ENCODE peak calls at places on chromosomes 16 and 17, in nine cellular contexts. One of them, this sample, is unnamed.

GRCh38 chr17:33262724-33263123 is 30.4 kb downstream of the ASIC2 start:
- DNase-seq in heart right ventricle: no peak
- DNase-seq in tibial artery: no peak
- DNase-seq in neural progenitor cell: no peak
- DNase-seq in heart left ventricle: no peak
- DNase-seq in gastrocnemius medialis: no peak
- DNase-seq in psoas muscle: no peak
- DNase-seq in AG04450: no peak
- DNase-seq in stomach: no peak
- DNase-seq in this sample: no peak

GRCh38 chr16:19563377-19563776 is 7.9 kb downstream of the VPS35L start:
- DNase-seq in tibial artery: no peak
- DNase-seq in AG04450: no peak
- DNase-seq in heart right ventricle: no peak
- DNase-seq in psoas muscle: no peak
- DNase-seq in heart left ventricle: no peak
- DNase-seq in neural progenitor cell: no peak
- DNase-seq in gastrocnemius medialis: no peak
- DNase-seq in stomach: no peak
- DNase-seq in this sample: no peak

GRCh38 chr17:8745586-8746500 is 1.2 kb upstream of the CCDC42 start:
- DNase-seq in stomach: peak
- DNase-seq in psoas muscle: peak
- DNase-seq in neural progenitor cell: peak
- DNase-seq in tibial artery: peak
- DNase-seq in gastrocnemius medialis: peak
- DNase-seq in heart left ventricle: peak
- DNase-seq in heart right ventricle: peak
- DNase-seq in AG04450: peak
- DNase-seq in this sample: peak

GRCh38 chr16:4517812-4518211 is 20.8 kb downstream of the CDIP1 start:
- DNase-seq in AG04450: no peak
- DNase-seq in heart left ventricle: no peak
- DNase-seq in stomach: no peak
- DNase-seq in tibial artery: no peak
- DNase-seq in neural progenitor cell: peak
- DNase-seq in gastrocnemius medialis: no peak
- DNase-seq in heart right ventricle: no peak
- DNase-seq in psoas muscle: no peak
- DNase-seq in this sample: no peak

GRCh38 chr17:1043601-1044251 is 46.8 kb downstream of the TIMM22 start:
- DNase-seq in neural progenitor cell: peak
- DNase-seq in AG04450: no peak
- DNase-seq in heart right ventricle: peak
- DNase-seq in tibial artery: peak
- DNase-seq in stomach: no peak
- DNase-seq in psoas muscle: peak
- DNase-seq in gastrocnemius medialis: peak
- DNase-seq in heart left ventricle: peak
- DNase-seq in this sample: no peak

GRCh38 chr17:32610943-32611342 is 124.2 kb downstream of the CDK5R1 start:
- DNase-seq in psoas muscle: no peak
- DNase-seq in heart right ventricle: no peak
- DNase-seq in neural progenitor cell: no peak
- DNase-seq in gastrocnemius medialis: no peak
- DNase-seq in heart left ventricle: no peak
- DNase-seq in tibial artery: no peak
- DNase-seq in stomach: no peak
- DNase-seq in AG04450: no peak
- DNase-seq in this sample: no peak

GRCh38 chr17:17036520-17036998 is 5.7 kb upstream of the MPRIP start:
- DNase-seq in neural progenitor cell: no peak
- DNase-seq in gastrocnemius medialis: peak
- DNase-seq in tibial artery: peak
- DNase-seq in psoas muscle: peak
- DNase-seq in heart right ventricle: no peak
- DNase-seq in AG04450: no peak
- DNase-seq in heart left ventricle: no peak
- DNase-seq in stomach: no peak
- DNase-seq in this sample: peak

GRCh38 chr17:59435238-59435637 is 103.8 kb downstream of the YPEL2 start:
- DNase-seq in psoas muscle: no peak
- DNase-seq in gastrocnemius medialis: no peak
- DNase-seq in stomach: no peak
- DNase-seq in AG04450: no peak
- DNase-seq in heart right ventricle: no peak
- DNase-seq in neural progenitor cell: no peak
- DNase-seq in heart left ventricle: no peak
- DNase-seq in tibial artery: no peak
- DNase-seq in this sample: no peak

GRCh38 chr17:17765921-17766320 is 70.9 kb downstream of the SREBF1 start:
- DNase-seq in stomach: no peak
- DNase-seq in heart left ventricle: no peak
- DNase-seq in AG04450: no peak
- DNase-seq in psoas muscle: no peak
- DNase-seq in neural progenitor cell: no peak
- DNase-seq in gastrocnemius medialis: no peak
- DNase-seq in tibial artery: no peak
- DNase-seq in heart right ventricle: no peak
- DNase-seq in this sample: no peak

GRCh38 chr17:42201155-42201772 is 7.0 kb upstream of the GHDC start:
- DNase-seq in tibial artery: no peak
- DNase-seq in stomach: no peak
- DNase-seq in neural progenitor cell: no peak
- DNase-seq in gastrocnemius medialis: no peak
- DNase-seq in heart left ventricle: no peak
- DNase-seq in heart right ventricle: no peak
- DNase-seq in psoas muscle: no peak
- DNase-seq in AG04450: no peak
- DNase-seq in this sample: peak

GRCh38 chr16:51431517-51432241 is 280.6 kb upstream of the SALL1 start:
- DNase-seq in tibial artery: no peak
- DNase-seq in AG04450: peak
- DNase-seq in psoas muscle: no peak
- DNase-seq in heart right ventricle: no peak
- DNase-seq in neural progenitor cell: peak
- DNase-seq in gastrocnemius medialis: no peak
- DNase-seq in stomach: no peak
- DNase-seq in heart left ventricle: no peak
- DNase-seq in this sample: peak

DNA sequence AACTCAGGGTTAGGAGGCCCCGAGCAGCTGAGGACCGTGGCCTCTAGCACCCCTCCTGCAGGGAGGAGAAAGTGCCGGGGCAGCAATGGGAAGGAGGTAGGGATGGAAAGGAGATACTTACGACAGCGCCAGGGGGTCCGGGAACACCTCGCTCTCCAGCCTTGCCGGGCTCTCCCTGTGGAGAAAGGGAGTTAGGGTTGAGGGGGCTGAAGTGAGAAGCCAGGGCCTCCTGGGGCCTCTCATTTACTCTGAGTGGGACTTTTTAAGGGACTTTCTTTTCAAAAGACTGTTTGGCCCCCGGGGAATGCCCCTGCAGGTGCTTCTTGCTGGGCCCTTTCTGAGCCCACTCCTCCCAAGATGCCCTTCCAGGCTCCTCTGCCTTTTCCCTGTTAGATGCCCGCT is 8.6 kb downstream of the COL1A1 start:
- DNase-seq in heart left ventricle: no peak
- DNase-seq in heart right ventricle: no peak
- DNase-seq in stomach: no peak
- DNase-seq in AG04450: no peak
- DNase-seq in psoas muscle: no peak
- DNase-seq in tibial artery: no peak
- DNase-seq in neural progenitor cell: no peak
- DNase-seq in gastrocnemius medialis: no peak
- DNase-seq in this sample: no peak
- H3K27ac ChIP-seq in heart left ventricle: peak
- H3K27ac ChIP-seq in heart right ventricle: no peak
- H3K27ac ChIP-seq in stomach: peak
- H3K27ac ChIP-seq in AG04450: peak
- H3K27ac ChIP-seq in psoas muscle: no peak
- H3K27ac ChIP-seq in tibial artery: peak
- H3K27ac ChIP-seq in neural progenitor cell: no peak
- H3K27ac ChIP-seq in gastrocnemius medialis: no peak
- H3K27ac ChIP-seq in this sample: no peak

GRCh38 chr17:75785016-75785769 is 587 bp downstream of the UNK start:
- DNase-seq in psoas muscle: peak
- DNase-seq in neural progenitor cell: peak
- DNase-seq in tibial artery: peak
- DNase-seq in gastrocnemius medialis: peak
- DNase-seq in heart right ventricle: peak
- DNase-seq in heart left ventricle: peak
- DNase-seq in AG04450: peak
- DNase-seq in stomach: peak
- DNase-seq in this sample: peak
- TF ChIP-seq CTCF in psoas muscle: no peak
- TF ChIP-seq CTCF in neural progenitor cell: no peak
- TF ChIP-seq CTCF in tibial artery: no peak
- TF ChIP-seq CTCF in gastrocnemius medialis: no peak
- TF ChIP-seq CTCF in heart right ventricle: no peak
- TF ChIP-seq CTCF in heart left ventricle: no peak
- TF ChIP-seq CTCF in AG04450: no peak
- TF ChIP-seq CTCF in stomach: no peak
- TF ChIP-seq CTCF in this sample: no peak

GRCh38 chr17:60675997-60676396 is 1.7 kb upstream of the BCAS3 start:
- DNase-seq in neural progenitor cell: no peak
- DNase-seq in heart right ventricle: no peak
- DNase-seq in psoas muscle: no peak
- DNase-seq in AG04450: no peak
- DNase-seq in tibial artery: no peak
- DNase-seq in stomach: no peak
- DNase-seq in heart left ventricle: no peak
- DNase-seq in gastrocnemius medialis: no peak
- DNase-seq in this sample: no peak
- H3K27ac ChIP-seq in neural progenitor cell: no peak
- H3K27ac ChIP-seq in heart right ventricle: no peak
- H3K27ac ChIP-seq in psoas muscle: no peak
- H3K27ac ChIP-seq in AG04450: no peak
- H3K27ac ChIP-seq in tibial artery: no peak
- H3K27ac ChIP-seq in stomach: no peak
- H3K27ac ChIP-seq in heart left ventricle: no peak
- H3K27ac ChIP-seq in gastrocnemius medialis: no peak
- H3K27ac ChIP-seq in this sample: no peak

GRCh38 chr16:27268376-27269299 is at the start of gene NSMCE1:
- DNase-seq in psoas muscle: peak
- DNase-seq in AG04450: peak
- DNase-seq in heart right ventricle: peak
- DNase-seq in gastrocnemius medialis: peak
- DNase-seq in tibial artery: peak
- DNase-seq in heart left ventricle: peak
- DNase-seq in stomach: peak
- DNase-seq in neural progenitor cell: peak
- DNase-seq in this sample: peak
- TF ChIP-seq CTCF in psoas muscle: peak
- TF ChIP-seq CTCF in AG04450: peak
- TF ChIP-seq CTCF in heart right ventricle: peak
- TF ChIP-seq CTCF in gastrocnemius medialis: peak
- TF ChIP-seq CTCF in tibial artery: peak
- TF ChIP-seq CTCF in heart left ventricle: peak
- TF ChIP-seq CTCF in stomach: peak
- TF ChIP-seq CTCF in neural progenitor cell: no peak
- TF ChIP-seq CTCF in this sample: peak

DNA sequence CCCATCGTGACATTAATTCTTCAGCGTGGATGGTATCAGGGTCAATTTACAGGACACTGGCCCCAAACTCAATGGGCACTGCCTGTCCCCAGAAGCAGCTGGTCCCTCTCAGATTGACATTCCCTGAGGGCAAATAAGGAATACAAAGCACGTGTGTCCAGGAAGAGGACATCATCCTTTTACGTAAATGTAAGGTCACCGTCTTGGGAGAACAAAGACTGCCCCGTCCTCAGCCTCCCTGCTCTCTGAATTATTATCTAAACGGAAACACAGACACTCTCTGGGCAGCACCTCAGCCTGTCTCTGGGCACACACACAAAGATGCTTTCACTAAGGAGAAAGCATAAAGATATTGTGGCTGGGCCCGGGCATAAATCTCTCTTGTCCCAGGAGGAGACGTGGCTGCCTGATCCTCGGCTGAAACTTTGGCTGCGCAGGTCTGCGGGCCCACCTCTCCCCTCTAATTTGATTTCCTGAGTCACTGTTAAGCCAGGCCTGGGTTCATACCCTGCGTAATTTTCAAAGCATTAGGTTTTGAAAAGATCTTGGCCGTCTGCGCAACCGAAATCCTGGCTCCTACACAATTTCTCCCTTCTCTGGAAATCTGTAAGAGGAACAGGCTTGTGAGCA is 5.0 kb downstream of the KCNG4 start:
- DNase-seq in heart left ventricle: no peak
- DNase-seq in psoas muscle: no peak
- DNase-seq in gastrocnemius medialis: no peak
- DNase-seq in stomach: no peak
- DNase-seq in AG04450: no peak
- DNase-seq in heart right ventricle: no peak
- DNase-seq in neural progenitor cell: no peak
- DNase-seq in tibial artery: no peak
- DNase-seq in this sample: no peak
- H3K27ac ChIP-seq in heart left ventricle: no peak
- H3K27ac ChIP-seq in psoas muscle: no peak
- H3K27ac ChIP-seq in gastrocnemius medialis: peak
- H3K27ac ChIP-seq in stomach: peak
- H3K27ac ChIP-seq in AG04450: no peak
- H3K27ac ChIP-seq in heart right ventricle: peak
- H3K27ac ChIP-seq in neural progenitor cell: no peak
- H3K27ac ChIP-seq in tibial artery: no peak
- H3K27ac ChIP-seq in this sample: no peak

DNA sequence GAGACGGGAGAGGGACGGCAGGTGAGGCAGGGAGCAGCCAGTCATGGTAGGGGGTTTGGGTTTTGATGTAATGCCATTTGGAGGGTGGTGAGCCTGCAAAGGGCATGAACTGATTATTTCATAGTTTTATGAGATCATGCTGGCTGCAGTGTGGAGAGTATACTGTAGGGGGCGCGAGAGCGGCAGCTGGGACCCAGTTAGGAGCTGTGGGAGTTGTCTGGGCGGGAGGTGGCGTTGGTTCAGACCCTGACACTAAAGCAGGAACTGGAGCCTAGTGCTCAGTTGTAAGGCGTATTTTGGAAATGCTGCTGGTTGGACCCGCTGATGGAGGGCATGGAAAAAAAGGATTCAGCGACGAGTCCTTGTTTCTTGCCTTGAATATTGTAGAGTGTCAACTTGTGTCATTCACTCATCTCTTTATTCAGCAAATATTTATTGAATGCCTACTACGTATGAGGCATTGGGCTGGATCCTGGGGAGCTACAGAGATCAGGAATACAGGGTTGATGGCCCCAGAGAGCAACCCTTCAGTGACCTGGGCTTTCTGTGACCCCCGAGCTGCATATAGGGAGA is 23.7 kb upstream of the KDM8 start:
- DNase-seq in tibial artery: peak
- DNase-seq in psoas muscle: peak
- DNase-seq in AG04450: no peak
- DNase-seq in stomach: peak
- DNase-seq in heart left ventricle: peak
- DNase-seq in heart right ventricle: peak
- DNase-seq in gastrocnemius medialis: peak
- DNase-seq in neural progenitor cell: peak
- DNase-seq in this sample: peak
- TF ChIP-seq CTCF in tibial artery: peak
- TF ChIP-seq CTCF in psoas muscle: peak
- TF ChIP-seq CTCF in AG04450: peak
- TF ChIP-seq CTCF in stomach: peak
- TF ChIP-seq CTCF in heart left ventricle: peak
- TF ChIP-seq CTCF in heart right ventricle: peak
- TF ChIP-seq CTCF in gastrocnemius medialis: peak
- TF ChIP-seq CTCF in neural progenitor cell: peak
- TF ChIP-seq CTCF in this sample: peak

GRCh38 chr16:88452485-88453216 is 429 bp upstream of the ZFPM1 start:
- DNase-seq in AG04450: peak
- DNase-seq in tibial artery: peak
- DNase-seq in stomach: peak
- DNase-seq in heart right ventricle: peak
- DNase-seq in psoas muscle: peak
- DNase-seq in gastrocnemius medialis: peak
- DNase-seq in heart left ventricle: peak
- DNase-seq in neural progenitor cell: peak
- DNase-seq in this sample: peak
- H3K27ac ChIP-seq in AG04450: no peak
- H3K27ac ChIP-seq in tibial artery: peak
- H3K27ac ChIP-seq in stomach: peak
- H3K27ac ChIP-seq in heart right ventricle: no peak
- H3K27ac ChIP-seq in psoas muscle: peak
- H3K27ac ChIP-seq in gastrocnemius medialis: peak
- H3K27ac ChIP-seq in heart left ventricle: peak
- H3K27ac ChIP-seq in neural progenitor cell: no peak
- H3K27ac ChIP-seq in this sample: peak